ENCODE peak calls at places on chromosomes 1 and 21, in five cellular contexts. One of them, this sample, is unnamed.

GRCh38 chr21:14838400-14838799 is 226.4 kb downstream of the NRIP1 start:
- DNase-seq in NCI-H774: no peak
- DNase-seq in Right ventricle myocardium superior: no peak
- DNase-seq in SHP77: no peak
- DNase-seq in activated effector memory CD4-positive, alpha-beta T cell treated with Interleukin-2 at 50 U/mL for 16 hours: no peak
- DNase-seq in this sample: no peak

GRCh38 chr1:5667513-5668325 is 324.5 kb downstream of the NPHP4 start:
- DNase-seq in NCI-H774: peak
- DNase-seq in Right ventricle myocardium superior: peak
- DNase-seq in SHP77: no peak
- DNase-seq in activated effector memory CD4-positive, alpha-beta T cell treated with Interleukin-2 at 50 U/mL for 16 hours: peak
- DNase-seq in this sample: no peak

GRCh38 chr1:111202366-111202706 is 1.9 kb upstream of the DENND2D start:
- DNase-seq in NCI-H774: no peak
- DNase-seq in Right ventricle myocardium superior: no peak
- DNase-seq in SHP77: no peak
- DNase-seq in activated effector memory CD4-positive, alpha-beta T cell treated with Interleukin-2 at 50 U/mL for 16 hours: no peak
- DNase-seq in this sample: no peak

GRCh38 chr1:239125027-239125426 is 261.3 kb upstream of the CHRM3 start:
- DNase-seq in NCI-H774: no peak
- DNase-seq in Right ventricle myocardium superior: no peak
- DNase-seq in SHP77: no peak
- DNase-seq in activated effector memory CD4-positive, alpha-beta T cell treated with Interleukin-2 at 50 U/mL for 16 hours: no peak
- DNase-seq in this sample: no peak

GRCh38 chr1:32179193-32179442 is 357 bp upstream of the TXLNA start:
- DNase-seq in NCI-H774: no peak
- DNase-seq in Right ventricle myocardium superior: no peak
- DNase-seq in SHP77: peak
- DNase-seq in activated effector memory CD4-positive, alpha-beta T cell treated with Interleukin-2 at 50 U/mL for 16 hours: no peak
- DNase-seq in this sample: no peak

GRCh38 chr1:63119575-63120155 is 202.7 kb upstream of the FOXD3 start:
- DNase-seq in NCI-H774: no peak
- DNase-seq in Right ventricle myocardium superior: no peak
- DNase-seq in SHP77: no peak
- DNase-seq in activated effector memory CD4-positive, alpha-beta T cell treated with Interleukin-2 at 50 U/mL for 16 hours: no peak
- DNase-seq in this sample: no peak

GRCh38 chr1:235073968-235074334 is 54.7 kb downstream of the TOMM20 start:
- DNase-seq in NCI-H774: peak
- DNase-seq in Right ventricle myocardium superior: no peak
- DNase-seq in SHP77: peak
- DNase-seq in activated effector memory CD4-positive, alpha-beta T cell treated with Interleukin-2 at 50 U/mL for 16 hours: no peak
- DNase-seq in this sample: no peak

GRCh38 chr1:94560333-94560732 is 18.8 kb upstream of the F3 start:
- DNase-seq in NCI-H774: no peak
- DNase-seq in Right ventricle myocardium superior: no peak
- DNase-seq in SHP77: no peak
- DNase-seq in activated effector memory CD4-positive, alpha-beta T cell treated with Interleukin-2 at 50 U/mL for 16 hours: no peak
- DNase-seq in this sample: no peak

GRCh38 chr1:177426533-177426932 is 255.8 kb downstream of the BRINP2 start:
- DNase-seq in NCI-H774: no peak
- DNase-seq in Right ventricle myocardium superior: no peak
- DNase-seq in SHP77: no peak
- DNase-seq in activated effector memory CD4-positive, alpha-beta T cell treated with Interleukin-2 at 50 U/mL for 16 hours: no peak
- DNase-seq in this sample: no peak